ENCODE peak calls at places on chromosomes 7 and 10, in four cellular contexts. F is progenitor cell of endocrine pancreas, L is activated B cell treated with CpG ODN at 0.5 μM for 24 hours, J is astrocyte of the cerebellum. C is an unnamed sample.

GRCh38 chr7:118153551-118154177 is 30.3 kb upstream of the LSM8 start:
- DNase-seq in J (no peak), L (no peak), F (no peak), C (no peak)

GRCh38 chr7:140525741-140526140 is 46.4 kb upstream of the MKRN1 start:
- DNase-seq in L (no peak), F (no peak), J (no peak), C (no peak)

GRCh38 chr7:121798896-121799295 is 74.1 kb upstream of the PTPRZ1 start:
- DNase-seq in F (no peak), L (no peak), J (peak), C (no peak)

GRCh38 chr7:16785316-16785715 is 19.5 kb downstream of the AGR2 start:
- DNase-seq in F (no peak), L (no peak), J (no peak), C (no peak)

GRCh38 chr7:37218956-37219355 is 229.7 kb downstream of the ELMO1 start:
- DNase-seq in J (no peak), F (no peak), L (no peak), C (no peak)

GRCh38 chr10:48363617-48364355 is 57.3 kb downstream of the MAPK8 start:
- DNase-seq in L (no peak), J (peak), F (no peak), C (peak)

GRCh38 chr10:11721813-11722212 is 20.4 kb upstream of the ECHDC3 start:
- DNase-seq in F (no peak), L (no peak), J (no peak), C (no peak)

GRCh38 chr7:44401692-44402091 is 76.3 kb upstream of the CAMK2B start:
- DNase-seq in F (no peak), J (no peak), L (no peak), C (no peak)

GRCh38 chr10:74047304-74047703 is 49.4 kb downstream of the VCL start:
- DNase-seq in L (no peak), J (no peak), F (no peak), C (no peak)

GRCh38 chr7:138287549-138287948 is 172.5 kb upstream of the TRIM24 start:
- DNase-seq in L (no peak), J (no peak), F (no peak), C (no peak)

GRCh38 chr7:150951521-150951920 is 26.6 kb downstream of the KCNH2 start:
- DNase-seq in J (no peak), F (no peak), L (no peak), C (no peak)

GRCh38 chr7:46291601-46292150 is 370.6 kb upstream of the IGFBP3 start:
- DNase-seq in F (no peak), L (no peak), J (peak), C (peak)

GRCh38 chr7:27946351-27946750 is 206.4 kb downstream of the TAX1BP1 start:
- DNase-seq in F (no peak), J (no peak), L (no peak), C (no peak)

GRCh38 chr10:87847550-87847949 is 15.8 kb downstream of the KLLN start:
- DNase-seq in F (no peak), J (no peak), L (no peak), C (no peak)

GRCh38 chr7:96414931-96415292 is 93.0 kb upstream of the SLC25A13 start:
- DNase-seq in L (no peak), F (no peak), J (no peak), C (no peak)

GRCh38 chr7:27962250-27962649 is 218.3 kb downstream of the JAZF1 start:
- DNase-seq in J (no peak), L (no peak), F (no peak), C (no peak)

GRCh38 chr7:36526720-36527548 is 137.3 kb downstream of the ANLN start:
- DNase-seq in J (peak), L (no peak), F (no peak), C (no peak)

GRCh38 chr7:1130021-1130990 is 29.7 kb downstream of the ZFAND2A start:
- DNase-seq in F (no peak), J (no peak), L (no peak), C (no peak)

GRCh38 chr7:4916115-4916514 is 32.6 kb upstream of the RADIL start:
- DNase-seq in J (no peak), F (no peak), L (no peak), C (no peak)

GRCh38 chr7:68217426-68217825 is 1220.8 kb downstream of the TYW1 start:
- DNase-seq in L (no peak), J (no peak), F (no peak), C (no peak)

GRCh38 chr7:20340839-20341238 is 10.1 kb downstream of the ITGB8 start:
- DNase-seq in F (no peak), L (no peak), J (peak), C (no peak)

DNA sequence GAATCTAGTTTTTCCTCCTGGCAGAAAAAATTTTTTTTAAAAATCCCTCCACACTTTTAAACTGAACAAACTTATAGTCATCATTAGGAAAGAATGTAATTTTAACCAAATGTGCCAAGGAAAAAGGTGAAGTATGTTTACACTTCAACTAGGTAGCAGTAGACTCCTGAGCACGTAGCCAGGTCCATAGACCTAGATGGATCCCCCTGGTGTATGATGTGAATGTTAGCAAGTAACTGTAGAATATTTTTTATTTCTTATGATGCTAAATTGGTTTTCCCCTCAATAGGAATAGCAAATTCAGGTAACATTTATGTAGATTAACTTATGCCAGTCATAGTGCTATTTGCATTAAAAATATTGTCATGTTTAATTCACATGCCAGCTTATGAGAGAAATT is 19.6 kb downstream of the CABCOCO1 start:
- DNase-seq in J (no peak), L (no peak), F (no peak), C (no peak)
- TF ChIP-seq CTCF in J (peak), L (no peak), F (no peak), C (no peak)

GRCh38 chr7:79909124-79909641 is 225.4 kb upstream of the GNAI1 start:
- DNase-seq in L (no peak), J (no peak), F (no peak), C (no peak)
- TF ChIP-seq CTCF in L (no peak), J (no peak), F (no peak), C (no peak)

GRCh38 chr10:128630787-128631252 is 504.6 kb upstream of the MKI67 start:
- DNase-seq in J (peak), L (no peak), F (no peak), C (no peak)

GRCh38 chr10:128631801-128632241 is 505.6 kb upstream of the MKI67 start:
- DNase-seq in J (no peak), L (no peak), F (no peak), C (no peak)

GRCh38 chr10:128632694-128633093 is 506.5 kb upstream of the MKI67 start:
- DNase-seq in J (no peak), L (no peak), F (no peak), C (no peak)

GRCh38 chr10:128629111-128630096 is 503.2 kb upstream of the MKI67 start:
- DNase-seq in J (peak), F (no peak), L (no peak), C (no peak)

GRCh38 chr10:128633864-128634541 is 507.8 kb upstream of the MKI67 start:
- DNase-seq in F (no peak), J (peak), L (no peak), C (no peak)
- TF ChIP-seq CTCF in F (peak), J (peak), L (no peak), C (no peak)

GRCh38 chr10:78700816-78701520 is 367.8 kb upstream of the ZMIZ1 start:
- DNase-seq in J (no peak), F (no peak), L (no peak), C (no peak)
- TF ChIP-seq CTCF in J (no peak), F (no peak), L (no peak), C (no peak)

DNA sequence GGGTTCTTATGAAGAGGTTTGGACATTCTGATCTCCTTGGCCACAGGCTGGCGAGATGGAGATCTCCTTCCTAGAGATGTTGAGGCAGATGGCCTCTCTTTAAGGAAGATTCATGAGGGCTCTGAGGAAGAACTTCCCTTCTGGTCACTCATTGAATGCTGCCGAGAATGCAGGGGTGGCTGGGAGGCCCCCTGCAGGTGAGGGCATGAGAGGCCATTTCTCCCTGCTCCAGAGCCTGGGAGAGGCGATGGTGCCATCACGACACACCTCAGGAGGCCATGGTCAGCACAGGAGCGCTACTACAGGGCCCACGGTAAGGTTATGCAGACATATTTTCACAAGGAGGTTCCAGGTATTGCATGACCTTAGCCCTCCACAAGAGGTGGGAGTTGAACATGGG is 40.2 kb downstream of the CXCL12 start:
- DNase-seq in F (no peak), L (no peak), J (no peak), C (no peak)
- TF ChIP-seq CTCF in F (peak), L (no peak), J (no peak), C (no peak)

GRCh38 chr7:75762350-75762917 is 9.6 kb downstream of the CCL26 start:
- DNase-seq in J (no peak), F (no peak), L (no peak), C (no peak)
- TF ChIP-seq CTCF in J (peak), F (peak), L (no peak), C (peak)

DNA sequence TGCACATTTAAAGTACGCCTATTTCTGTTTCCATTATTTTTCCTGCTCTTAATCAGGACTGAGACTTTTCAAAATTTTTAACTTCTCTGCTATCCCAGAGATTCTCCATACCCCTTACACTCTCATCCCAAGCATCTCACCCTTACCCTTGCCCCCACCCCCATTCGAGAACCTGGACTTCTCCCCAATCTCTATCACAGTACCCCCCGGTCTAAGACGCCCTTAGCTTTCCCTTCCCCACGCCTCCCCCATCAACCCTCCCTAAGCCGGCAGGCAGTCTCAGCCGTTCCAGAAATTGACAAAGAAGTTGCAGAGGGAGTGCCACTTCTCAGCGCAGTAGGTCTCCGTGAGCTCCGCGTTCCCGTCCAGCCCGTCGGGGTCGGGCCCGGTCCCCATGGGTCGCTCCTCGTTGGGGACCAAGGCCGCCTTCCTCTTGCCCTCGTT is 1.4 kb downstream of the FGFBP3 start:
- DNase-seq in F (no peak), L (no peak), J (no peak), C (no peak)
- TF ChIP-seq CTCF in F (no peak), L (no peak), J (no peak), C (no peak)

GRCh38 chr10:71010730-71011129 is 122.4 kb upstream of the PCBD1 start:
- DNase-seq in L (no peak), J (no peak), F (no peak), C (no peak)
- TF ChIP-seq CTCF in L (no peak), J (no peak), F (no peak), C (no peak)

GRCh38 chr7:132318338-132319318 is 257.6 kb downstream of the PLXNA4 start:
- DNase-seq in J (peak), L (peak), F (peak), C (peak)

GRCh38 chr7:132317856-132318255 is 258.4 kb downstream of the PLXNA4 start:
- DNase-seq in F (no peak), L (no peak), J (no peak), C (no peak)

GRCh38 chr7:132319481-132319880 is 256.8 kb downstream of the PLXNA4 start:
- DNase-seq in F (no peak), J (no peak), L (no peak), C (no peak)

GRCh38 chr7:132322981-132323380 is 253.3 kb downstream of the PLXNA4 start:
- DNase-seq in J (no peak), L (no peak), F (no peak), C (no peak)

GRCh38 chr7:132321387-132321786 is 254.9 kb downstream of the PLXNA4 start:
- DNase-seq in J (no peak), F (no peak), L (no peak), C (no peak)
- TF ChIP-seq CTCF in J (peak), F (peak), L (no peak), C (no peak)

DNA sequence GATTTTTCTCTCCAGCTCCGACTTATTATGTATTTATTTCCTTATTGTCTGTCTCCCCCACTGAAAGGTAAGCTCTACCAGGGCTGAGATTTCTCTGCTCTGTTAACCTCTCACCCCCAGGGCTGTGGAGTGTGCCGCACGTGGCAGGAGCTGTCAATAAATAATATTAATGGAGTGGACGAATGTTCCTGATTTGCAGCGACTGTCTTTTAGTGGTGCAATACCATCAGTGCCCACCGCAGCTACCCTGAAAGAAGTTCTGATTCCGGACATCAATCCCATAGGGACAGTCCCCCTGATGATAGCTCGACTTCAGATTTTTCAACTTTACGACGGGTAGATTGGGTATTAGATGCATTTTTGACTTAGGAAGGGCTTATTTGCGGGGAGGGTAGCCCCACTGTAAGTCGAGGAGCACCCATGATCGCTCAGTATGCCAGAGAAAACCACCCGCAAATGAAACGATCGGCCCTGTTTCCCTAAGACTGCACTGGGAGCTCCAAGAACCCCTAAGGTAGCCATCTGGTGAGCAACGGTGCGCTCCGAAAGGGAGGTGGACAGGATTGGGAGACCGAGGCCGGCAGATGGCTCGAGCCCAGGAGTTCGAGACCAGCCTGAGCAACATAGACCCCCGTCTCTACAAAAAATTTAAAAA is 986 bp upstream of the PPP2R2D start:
- DNase-seq in L (no peak), J (no peak), F (no peak), C (no peak)
- TF ChIP-seq CTCF in L (no peak), J (no peak), F (peak), C (no peak)